ENCODE peak calls at places on chromosomes 1 and 21, in nine cellular contexts. One of them, this sample, is unnamed.

GRCh38 chr1:11520531-11521233 is 41.7 kb downstream of the DISP3 start:
- DNase-seq in esophagus squamous epithelium: no peak
- DNase-seq in stomach: no peak
- DNase-seq in pancreas: no peak
- DNase-seq in prostate gland: no peak
- DNase-seq in heart left ventricle: peak
- DNase-seq in astrocyte of the cerebellum: no peak
- DNase-seq in neural progenitor cell: no peak
- DNase-seq in A549: no peak
- DNase-seq in this sample: no peak

GRCh38 chr1:155086182-155086741 is 7.6 kb downstream of the EFNA3 start:
- DNase-seq in esophagus squamous epithelium: no peak
- DNase-seq in neural progenitor cell: peak
- DNase-seq in heart left ventricle: peak
- DNase-seq in A549: peak
- DNase-seq in stomach: peak
- DNase-seq in pancreas: peak
- DNase-seq in astrocyte of the cerebellum: no peak
- DNase-seq in prostate gland: peak
- DNase-seq in this sample: no peak

GRCh38 chr1:16206547-16207317 is 5.7 kb downstream of the ARHGEF19 start:
- DNase-seq in esophagus squamous epithelium: peak
- DNase-seq in heart left ventricle: peak
- DNase-seq in prostate gland: peak
- DNase-seq in pancreas: peak
- DNase-seq in neural progenitor cell: peak
- DNase-seq in A549: peak
- DNase-seq in stomach: peak
- DNase-seq in astrocyte of the cerebellum: peak
- DNase-seq in this sample: peak

GRCh38 chr21:42859891-42860230 is 19.5 kb downstream of the WDR4 start:
- DNase-seq in prostate gland: no peak
- DNase-seq in stomach: no peak
- DNase-seq in neural progenitor cell: no peak
- DNase-seq in esophagus squamous epithelium: no peak
- DNase-seq in A549: no peak
- DNase-seq in heart left ventricle: no peak
- DNase-seq in astrocyte of the cerebellum: no peak
- DNase-seq in pancreas: peak
- DNase-seq in this sample: no peak

GRCh38 chr1:157106813-157107189 is 7.2 kb upstream of the ETV3L start:
- DNase-seq in stomach: no peak
- DNase-seq in esophagus squamous epithelium: no peak
- DNase-seq in pancreas: no peak
- DNase-seq in astrocyte of the cerebellum: no peak
- DNase-seq in neural progenitor cell: no peak
- DNase-seq in A549: no peak
- DNase-seq in prostate gland: no peak
- DNase-seq in heart left ventricle: no peak
- DNase-seq in this sample: no peak

GRCh38 chr1:228765543-228765942 is 30.3 kb downstream of the RHOU start:
- DNase-seq in pancreas: no peak
- DNase-seq in esophagus squamous epithelium: no peak
- DNase-seq in A549: no peak
- DNase-seq in stomach: peak
- DNase-seq in neural progenitor cell: no peak
- DNase-seq in heart left ventricle: peak
- DNase-seq in astrocyte of the cerebellum: no peak
- DNase-seq in prostate gland: no peak
- DNase-seq in this sample: no peak

GRCh38 chr1:208126108-208126507 is 118.1 kb downstream of the PLXNA2 start:
- DNase-seq in prostate gland: no peak
- DNase-seq in stomach: no peak
- DNase-seq in neural progenitor cell: no peak
- DNase-seq in pancreas: no peak
- DNase-seq in esophagus squamous epithelium: no peak
- DNase-seq in A549: no peak
- DNase-seq in astrocyte of the cerebellum: no peak
- DNase-seq in heart left ventricle: no peak
- DNase-seq in this sample: no peak

GRCh38 chr1:174112489-174113162 is 46.7 kb upstream of the RABGAP1L start:
- DNase-seq in pancreas: no peak
- DNase-seq in esophagus squamous epithelium: no peak
- DNase-seq in A549: no peak
- DNase-seq in heart left ventricle: no peak
- DNase-seq in neural progenitor cell: no peak
- DNase-seq in prostate gland: no peak
- DNase-seq in stomach: no peak
- DNase-seq in astrocyte of the cerebellum: no peak
- DNase-seq in this sample: no peak

GRCh38 chr1:222390181-222390580 is 157.7 kb downstream of the HHIPL2 start:
- DNase-seq in astrocyte of the cerebellum: peak
- DNase-seq in pancreas: no peak
- DNase-seq in heart left ventricle: no peak
- DNase-seq in esophagus squamous epithelium: no peak
- DNase-seq in stomach: no peak
- DNase-seq in A549: no peak
- DNase-seq in prostate gland: no peak
- DNase-seq in neural progenitor cell: no peak
- DNase-seq in this sample: no peak

GRCh38 chr1:235022341-235023196 is 106.1 kb downstream of the TOMM20 start:
- DNase-seq in esophagus squamous epithelium: no peak
- DNase-seq in stomach: no peak
- DNase-seq in pancreas: no peak
- DNase-seq in neural progenitor cell: no peak
- DNase-seq in prostate gland: no peak
- DNase-seq in A549: no peak
- DNase-seq in astrocyte of the cerebellum: no peak
- DNase-seq in heart left ventricle: no peak
- DNase-seq in this sample: no peak

GRCh38 chr1:153380711-153381110 is 5.3 kb upstream of the S100A12 start:
- DNase-seq in A549: no peak
- DNase-seq in stomach: no peak
- DNase-seq in neural progenitor cell: no peak
- DNase-seq in esophagus squamous epithelium: no peak
- DNase-seq in prostate gland: no peak
- DNase-seq in astrocyte of the cerebellum: no peak
- DNase-seq in pancreas: no peak
- DNase-seq in heart left ventricle: no peak
- DNase-seq in this sample: no peak

GRCh38 chr1:28354121-28354520 is 15.4 kb upstream of the PHACTR4 start:
- DNase-seq in heart left ventricle: no peak
- DNase-seq in prostate gland: no peak
- DNase-seq in pancreas: no peak
- DNase-seq in neural progenitor cell: no peak
- DNase-seq in stomach: no peak
- DNase-seq in esophagus squamous epithelium: no peak
- DNase-seq in A549: no peak
- DNase-seq in astrocyte of the cerebellum: no peak
- DNase-seq in this sample: no peak

GRCh38 chr1:236282159-236282716 is 480 bp upstream of the ERO1B start:
- DNase-seq in esophagus squamous epithelium: no peak
- DNase-seq in stomach: no peak
- DNase-seq in heart left ventricle: no peak
- DNase-seq in astrocyte of the cerebellum: no peak
- DNase-seq in prostate gland: no peak
- DNase-seq in A549: no peak
- DNase-seq in pancreas: no peak
- DNase-seq in neural progenitor cell: no peak
- DNase-seq in this sample: no peak

GRCh38 chr1:48402619-48403018 is 69.4 kb downstream of the SPATA6 start:
- DNase-seq in A549: no peak
- DNase-seq in stomach: no peak
- DNase-seq in prostate gland: no peak
- DNase-seq in heart left ventricle: no peak
- DNase-seq in neural progenitor cell: no peak
- DNase-seq in esophagus squamous epithelium: no peak
- DNase-seq in pancreas: no peak
- DNase-seq in astrocyte of the cerebellum: no peak
- DNase-seq in this sample: no peak

GRCh38 chr1:91502138-91502881 is 1.7 kb downstream of the CDC7 start:
- DNase-seq in stomach: no peak
- DNase-seq in heart left ventricle: no peak
- DNase-seq in neural progenitor cell: no peak
- DNase-seq in pancreas: no peak
- DNase-seq in astrocyte of the cerebellum: no peak
- DNase-seq in A549: no peak
- DNase-seq in esophagus squamous epithelium: no peak
- DNase-seq in prostate gland: no peak
- DNase-seq in this sample: no peak

GRCh38 chr1:91503975-91504530 is 3.4 kb downstream of the CDC7 start:
- DNase-seq in pancreas: no peak
- DNase-seq in prostate gland: no peak
- DNase-seq in stomach: no peak
- DNase-seq in heart left ventricle: no peak
- DNase-seq in neural progenitor cell: no peak
- DNase-seq in esophagus squamous epithelium: no peak
- DNase-seq in astrocyte of the cerebellum: no peak
- DNase-seq in A549: no peak
- DNase-seq in this sample: no peak

GRCh38 chr1:91503332-91503900 is 2.8 kb downstream of the CDC7 start:
- DNase-seq in A549: no peak
- DNase-seq in esophagus squamous epithelium: no peak
- DNase-seq in prostate gland: no peak
- DNase-seq in heart left ventricle: no peak
- DNase-seq in neural progenitor cell: no peak
- DNase-seq in stomach: no peak
- DNase-seq in pancreas: no peak
- DNase-seq in astrocyte of the cerebellum: no peak
- DNase-seq in this sample: no peak

GRCh38 chr1:91501527-91501859 is 842 bp downstream of the CDC7 start:
- DNase-seq in A549: peak
- DNase-seq in astrocyte of the cerebellum: peak
- DNase-seq in neural progenitor cell: no peak
- DNase-seq in heart left ventricle: no peak
- DNase-seq in prostate gland: no peak
- DNase-seq in stomach: no peak
- DNase-seq in pancreas: no peak
- DNase-seq in esophagus squamous epithelium: no peak
- DNase-seq in this sample: no peak

DNA sequence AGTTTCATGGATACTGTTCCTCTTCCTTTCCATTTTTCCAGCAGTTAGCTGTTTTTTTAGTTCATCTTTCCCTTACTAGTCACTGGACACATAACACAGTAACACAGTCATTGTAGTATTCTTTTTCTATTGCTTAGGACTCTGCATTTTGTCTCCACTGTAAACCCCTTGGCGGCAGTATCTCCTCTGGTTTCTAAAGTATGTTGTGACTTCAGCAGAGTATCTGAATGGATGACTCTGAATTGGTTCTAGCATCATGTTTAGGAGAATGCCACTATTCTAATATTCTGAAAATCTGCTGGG is 2.2 kb downstream of the CDC7 start:
- DNase-seq in astrocyte of the cerebellum: peak
- DNase-seq in A549: no peak
- DNase-seq in pancreas: no peak
- DNase-seq in prostate gland: no peak
- DNase-seq in esophagus squamous epithelium: no peak
- DNase-seq in neural progenitor cell: peak
- DNase-seq in heart left ventricle: no peak
- DNase-seq in stomach: no peak
- DNase-seq in this sample: no peak
- H3K4me3 ChIP-seq in astrocyte of the cerebellum: no peak
- H3K4me3 ChIP-seq in A549: no peak
- H3K4me3 ChIP-seq in pancreas: no peak
- H3K4me3 ChIP-seq in prostate gland: no peak
- H3K4me3 ChIP-seq in esophagus squamous epithelium: no peak
- H3K4me3 ChIP-seq in neural progenitor cell: peak
- H3K4me3 ChIP-seq in heart left ventricle: no peak
- H3K4me3 ChIP-seq in stomach: no peak
- H3K4me3 ChIP-seq in this sample: peak

GRCh38 chr1:241356519-241357365 is at the start of gene RGS7:
- DNase-seq in prostate gland: peak
- DNase-seq in esophagus squamous epithelium: no peak
- DNase-seq in A549: peak
- DNase-seq in heart left ventricle: peak
- DNase-seq in pancreas: peak
- DNase-seq in neural progenitor cell: peak
- DNase-seq in astrocyte of the cerebellum: no peak
- DNase-seq in stomach: peak
- DNase-seq in this sample: no peak
- TF ChIP-seq CTCF in prostate gland: no peak
- TF ChIP-seq CTCF in esophagus squamous epithelium: no peak
- TF ChIP-seq CTCF in A549: no peak
- TF ChIP-seq CTCF in heart left ventricle: no peak
- TF ChIP-seq CTCF in pancreas: no peak
- TF ChIP-seq CTCF in neural progenitor cell: no peak
- TF ChIP-seq CTCF in astrocyte of the cerebellum: no peak
- TF ChIP-seq CTCF in stomach: no peak
- TF ChIP-seq CTCF in this sample: no peak

GRCh38 chr1:41360074-41361027 is 883 bp upstream of the FOXO6 start:
- DNase-seq in prostate gland: no peak
- DNase-seq in esophagus squamous epithelium: no peak
- DNase-seq in neural progenitor cell: peak
- DNase-seq in astrocyte of the cerebellum: no peak
- DNase-seq in A549: no peak
- DNase-seq in stomach: no peak
- DNase-seq in heart left ventricle: no peak
- DNase-seq in pancreas: peak
- DNase-seq in this sample: no peak
- H3K4me3 ChIP-seq in prostate gland: no peak
- H3K4me3 ChIP-seq in esophagus squamous epithelium: peak
- H3K4me3 ChIP-seq in neural progenitor cell: peak
- H3K4me3 ChIP-seq in astrocyte of the cerebellum: peak
- H3K4me3 ChIP-seq in A549: no peak
- H3K4me3 ChIP-seq in stomach: peak
- H3K4me3 ChIP-seq in heart left ventricle: peak
- H3K4me3 ChIP-seq in pancreas: peak
- H3K4me3 ChIP-seq in this sample: peak

GRCh38 chr1:58500036-58500435 is 46.5 kb downstream of the OMA1 start:
- DNase-seq in heart left ventricle: no peak
- DNase-seq in pancreas: no peak
- DNase-seq in stomach: no peak
- DNase-seq in neural progenitor cell: no peak
- DNase-seq in esophagus squamous epithelium: no peak
- DNase-seq in prostate gland: no peak
- DNase-seq in astrocyte of the cerebellum: no peak
- DNase-seq in A549: no peak
- DNase-seq in this sample: no peak

GRCh38 chr1:58497499-58497898 is 49.0 kb downstream of the OMA1 start:
- DNase-seq in A549: no peak
- DNase-seq in prostate gland: no peak
- DNase-seq in astrocyte of the cerebellum: no peak
- DNase-seq in pancreas: no peak
- DNase-seq in neural progenitor cell: no peak
- DNase-seq in esophagus squamous epithelium: no peak
- DNase-seq in heart left ventricle: no peak
- DNase-seq in stomach: no peak
- DNase-seq in this sample: no peak

DNA sequence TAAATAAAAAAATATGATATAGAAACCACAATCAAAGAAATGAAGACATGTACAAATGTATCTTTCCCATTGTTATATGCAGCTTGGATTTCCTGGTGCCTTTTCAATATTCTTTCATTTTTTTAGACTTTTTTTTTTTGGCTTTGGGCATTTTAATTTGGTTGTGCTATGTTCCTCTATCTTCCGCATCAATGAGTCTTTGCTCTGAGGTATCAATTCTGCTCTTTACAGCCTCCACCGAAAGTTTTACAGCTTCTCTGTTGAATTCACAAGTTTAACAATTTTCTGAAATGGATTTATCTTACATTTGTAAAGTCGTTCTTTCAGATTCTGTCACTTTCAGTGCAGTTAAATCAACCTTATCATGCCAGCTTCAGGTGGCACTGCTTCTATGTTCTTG is 50.5 kb downstream of the OMA1 start:
- DNase-seq in prostate gland: no peak
- DNase-seq in stomach: no peak
- DNase-seq in pancreas: no peak
- DNase-seq in astrocyte of the cerebellum: no peak
- DNase-seq in A549: no peak
- DNase-seq in esophagus squamous epithelium: no peak
- DNase-seq in neural progenitor cell: no peak
- DNase-seq in heart left ventricle: no peak
- DNase-seq in this sample: no peak
- TF ChIP-seq CTCF in prostate gland: no peak
- TF ChIP-seq CTCF in stomach: no peak
- TF ChIP-seq CTCF in pancreas: no peak
- TF ChIP-seq CTCF in astrocyte of the cerebellum: no peak
- TF ChIP-seq CTCF in A549: no peak
- TF ChIP-seq CTCF in esophagus squamous epithelium: no peak
- TF ChIP-seq CTCF in neural progenitor cell: no peak
- TF ChIP-seq CTCF in heart left ventricle: no peak
- TF ChIP-seq CTCF in this sample: no peak

This sample was measured in HFF-Myc.